ENCODE peak calls at places on chromosomes 7 and 10, in six cellular contexts. One of them, this sample, is unnamed.
A peak's percentile ranks its signal among the peaks of the same experiment; 100 is the strongest.

GRCh38 chr10:31242902-31243301 is 76.1 kb upstream of the ZEB1 start:
- DNase-seq in GM12878: peak; percentile 5
- DNase-seq in HCT116: peak; percentile 86
- DNase-seq in HepG2: peak; percentile 59
- DNase-seq in SK-N-SH: peak; percentile 20
- DNase-seq in K562: peak; percentile 78
- DNase-seq in this sample: no peak

GRCh38 chr7:45656431-45656830 is 82.3 kb downstream of the ADCY1 start:
- DNase-seq in GM12878: no peak
- DNase-seq in HCT116: no peak
- DNase-seq in HepG2: no peak
- DNase-seq in SK-N-SH: no peak
- DNase-seq in K562: no peak
- DNase-seq in this sample: no peak

GRCh38 chr7:98251251-98251843 is 685 bp downstream of the TECPR1 start:
- DNase-seq in GM12878: no peak
- DNase-seq in HCT116: no peak
- DNase-seq in HepG2: peak; percentile 63
- DNase-seq in SK-N-SH: no peak
- DNase-seq in K562: peak; percentile 47
- DNase-seq in this sample: peak; percentile 45

GRCh38 chr7:39936786-39937185 is 13.3 kb upstream of the CDK13 start:
- DNase-seq in GM12878: no peak
- DNase-seq in HCT116: no peak
- DNase-seq in HepG2: no peak
- DNase-seq in SK-N-SH: no peak
- DNase-seq in K562: no peak
- DNase-seq in this sample: no peak

GRCh38 chr7:51276967-51277366 is 39.6 kb downstream of the COBL start:
- DNase-seq in GM12878: no peak
- DNase-seq in HCT116: no peak
- DNase-seq in HepG2: no peak
- DNase-seq in SK-N-SH: no peak
- DNase-seq in K562: no peak
- DNase-seq in this sample: no peak

GRCh38 chr10:79185067-79185774 is 116.5 kb downstream of the ZMIZ1 start:
- DNase-seq in GM12878: no peak
- DNase-seq in HCT116: no peak
- DNase-seq in HepG2: peak; percentile 85
- DNase-seq in SK-N-SH: no peak
- DNase-seq in K562: no peak
- DNase-seq in this sample: peak; percentile 72

GRCh38 chr7:81361769-81362168 is 408.1 kb downstream of the HGF start:
- DNase-seq in GM12878: no peak
- DNase-seq in HCT116: no peak
- DNase-seq in HepG2: no peak
- DNase-seq in SK-N-SH: peak; percentile 15
- DNase-seq in K562: no peak
- DNase-seq in this sample: peak; percentile 5

GRCh38 chr10:61730671-61731070 is 67.9 kb downstream of the CABCOCO1 start:
- DNase-seq in GM12878: no peak
- DNase-seq in HCT116: no peak
- DNase-seq in HepG2: no peak
- DNase-seq in SK-N-SH: no peak
- DNase-seq in K562: no peak
- DNase-seq in this sample: no peak

GRCh38 chr7:113099284-113099919 is 12.8 kb upstream of the GPR85 start:
- DNase-seq in GM12878: no peak
- DNase-seq in HCT116: no peak
- DNase-seq in HepG2: no peak
- DNase-seq in SK-N-SH: no peak
- DNase-seq in K562: no peak
- DNase-seq in this sample: peak; percentile 79

GRCh38 chr7:38179719-38180333 is 1.8 kb downstream of the STARD3NL start:
- DNase-seq in GM12878: no peak
- DNase-seq in HCT116: no peak
- DNase-seq in HepG2: no peak
- DNase-seq in SK-N-SH: no peak
- DNase-seq in K562: peak; percentile 50
- DNase-seq in this sample: no peak

GRCh38 chr7:22420973-22421635 is 64.2 kb upstream of the RAPGEF5 start:
- DNase-seq in GM12878: no peak
- DNase-seq in HCT116: no peak
- DNase-seq in HepG2: no peak
- DNase-seq in SK-N-SH: no peak
- DNase-seq in K562: no peak
- DNase-seq in this sample: no peak

GRCh38 chr7:49695971-49696370 is 77.5 kb upstream of the VWC2 start:
- DNase-seq in GM12878: no peak
- DNase-seq in HCT116: no peak
- DNase-seq in HepG2: no peak
- DNase-seq in SK-N-SH: no peak
- DNase-seq in K562: no peak
- DNase-seq in this sample: no peak

GRCh38 chr7:79434098-79434497 is 19.4 kb downstream of the MAGI2 start:
- DNase-seq in GM12878: no peak
- DNase-seq in HCT116: no peak
- DNase-seq in HepG2: no peak
- DNase-seq in SK-N-SH: no peak
- DNase-seq in K562: no peak
- DNase-seq in this sample: no peak
- TF ChIP-seq REST in GM12878: no peak
- TF ChIP-seq REST in HCT116: no peak
- TF ChIP-seq REST in HepG2: no peak
- TF ChIP-seq REST in SK-N-SH: no peak
- TF ChIP-seq REST in K562: no peak
- TF ChIP-seq REST in this sample: no peak

GRCh38 chr10:100803481-100803880 is 58.1 kb downstream of the PAX2 start:
- DNase-seq in GM12878: no peak
- DNase-seq in HCT116: no peak
- DNase-seq in HepG2: no peak
- DNase-seq in SK-N-SH: no peak
- DNase-seq in K562: no peak
- DNase-seq in this sample: peak; percentile 51

GRCh38 chr10:100800931-100801330 is 55.5 kb downstream of the PAX2 start:
- DNase-seq in GM12878: no peak
- DNase-seq in HCT116: no peak
- DNase-seq in HepG2: no peak
- DNase-seq in SK-N-SH: no peak
- DNase-seq in K562: no peak
- DNase-seq in this sample: no peak

GRCh38 chr10:100803908-100804307 is 58.5 kb downstream of the PAX2 start:
- DNase-seq in GM12878: no peak
- DNase-seq in HCT116: no peak
- DNase-seq in HepG2: no peak
- DNase-seq in SK-N-SH: no peak
- DNase-seq in K562: no peak
- DNase-seq in this sample: no peak

GRCh38 chr10:100802196-100802595 is 56.8 kb downstream of the PAX2 start:
- DNase-seq in GM12878: no peak
- DNase-seq in HCT116: no peak
- DNase-seq in HepG2: no peak
- DNase-seq in SK-N-SH: no peak
- DNase-seq in K562: no peak
- DNase-seq in this sample: no peak

DNA sequence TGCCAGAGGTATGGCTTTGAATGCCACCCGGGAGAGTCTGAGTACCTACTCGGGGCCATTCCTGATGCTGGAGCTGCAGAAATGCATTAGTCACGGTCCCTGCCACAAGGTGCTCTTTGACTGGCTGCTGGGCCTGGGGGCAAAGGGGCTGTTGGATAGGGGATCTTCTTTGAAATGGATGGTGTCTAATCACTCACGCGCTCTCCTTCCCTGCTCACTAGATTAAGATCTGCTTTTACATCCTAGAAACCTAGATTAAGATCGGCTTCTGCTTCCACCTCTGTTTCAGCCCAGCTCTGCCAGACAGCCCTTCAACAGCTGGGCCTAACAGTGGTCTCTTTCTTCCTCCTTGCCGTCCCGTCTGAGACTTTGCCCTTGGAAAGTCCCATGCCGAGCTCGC is 57.2 kb downstream of the PAX2 start:
- DNase-seq in GM12878: no peak
- DNase-seq in HCT116: no peak
- DNase-seq in HepG2: no peak
- DNase-seq in SK-N-SH: no peak
- DNase-seq in K562: no peak
- DNase-seq in this sample: no peak
- H2AFZ ChIP-seq in GM12878: no peak overlapping the region
- H2AFZ ChIP-seq in HCT116: no peak overlapping the region
- H2AFZ ChIP-seq in HepG2: no peak overlapping the region
- H2AFZ ChIP-seq in SK-N-SH: no peak overlapping the region
- H2AFZ ChIP-seq in K562: no peak overlapping the region
- H2AFZ ChIP-seq in this sample: no peak overlapping the region

DNA sequence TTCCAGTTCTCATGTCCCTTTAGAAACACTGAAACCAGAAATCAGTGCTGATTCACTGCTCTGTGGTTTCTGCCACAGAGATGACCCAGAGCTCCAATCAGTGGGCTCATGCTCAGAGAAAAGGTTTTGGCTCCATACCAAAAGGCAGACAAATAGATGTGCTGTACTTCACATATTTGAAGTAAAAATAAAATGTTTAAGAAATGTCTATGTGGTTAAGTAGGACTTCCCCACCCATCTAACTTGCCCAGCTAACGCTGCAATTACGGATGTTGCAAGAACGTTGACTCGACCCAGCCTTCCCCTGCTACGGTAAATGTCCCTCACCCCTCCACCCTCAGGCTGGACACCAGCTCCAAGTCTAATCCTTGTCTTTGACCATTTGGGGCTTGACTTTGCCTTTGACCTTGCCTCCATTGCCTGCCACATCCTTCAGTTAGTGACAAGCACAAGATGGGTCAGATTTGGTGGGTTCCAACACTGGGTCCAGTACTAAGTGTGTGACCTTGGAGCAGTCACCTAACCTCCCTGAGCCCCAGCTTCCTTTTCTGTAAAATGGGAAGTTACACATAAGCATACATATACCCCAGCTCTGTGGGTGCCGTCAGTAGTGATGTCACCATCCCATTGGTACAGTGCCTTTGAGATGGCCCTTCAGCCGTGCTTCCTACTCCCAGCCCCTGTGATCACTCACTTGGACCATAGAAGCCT is 95.8 kb downstream of the CHST15 start:
- DNase-seq in GM12878: peak; percentile 51
- DNase-seq in HCT116: no peak
- DNase-seq in HepG2: peak; percentile 10
- DNase-seq in SK-N-SH: peak; percentile 11
- DNase-seq in K562: no peak
- DNase-seq in this sample: no peak
- TF ChIP-seq REST in GM12878: no peak
- TF ChIP-seq REST in HCT116: no peak
- TF ChIP-seq REST in HepG2: no peak
- TF ChIP-seq REST in SK-N-SH: no peak
- TF ChIP-seq REST in K562: no peak
- TF ChIP-seq REST in this sample: no peak

GRCh38 chr10:88392222-88392621 is 190.9 kb downstream of the RNLS start:
- DNase-seq in GM12878: peak; percentile 80
- DNase-seq in HCT116: no peak
- DNase-seq in HepG2: no peak
- DNase-seq in SK-N-SH: no peak
- DNase-seq in K562: no peak
- DNase-seq in this sample: no peak
- H2AFZ ChIP-seq in GM12878: peak overlapping the region; percentile 35
- H2AFZ ChIP-seq in HCT116: no peak overlapping the region
- H2AFZ ChIP-seq in HepG2: no peak overlapping the region
- H2AFZ ChIP-seq in SK-N-SH: no peak overlapping the region
- H2AFZ ChIP-seq in K562: no peak overlapping the region
- H2AFZ ChIP-seq in this sample: no peak overlapping the region

GRCh38 chr7:92133133-92133736 is 1.0 kb downstream of the CYP51A1 start:
- DNase-seq in GM12878: no peak
- DNase-seq in HCT116: no peak
- DNase-seq in HepG2: no peak
- DNase-seq in SK-N-SH: no peak
- DNase-seq in K562: peak; percentile 41
- DNase-seq in this sample: no peak
- TF ChIP-seq REST in GM12878: no peak
- TF ChIP-seq REST in HCT116: no peak
- TF ChIP-seq REST in HepG2: no peak
- TF ChIP-seq REST in SK-N-SH: no peak
- TF ChIP-seq REST in K562: no peak
- TF ChIP-seq REST in this sample: no peak

This sample was measured in GM23338.